ENCODE peak calls at places on chromosomes 13 and 19, in eight cellular contexts. Q is neural progenitor cell, J is ascending aorta, L is AG10803, U is brain microvascular endothelial cell, B is heart right ventricle, O is cardiac fibroblast, G is RWPE2. S is an unnamed sample.
A peak's percentile ranks its signal among the peaks of the same experiment; 100 is the strongest.

GRCh38 chr13:78201411-78201810 is 282.8 kb upstream of the EDNRB start:
- DNase-seq in Q (no peak), O (no peak), L (no peak), J (no peak), G (no peak), B (no peak), U (no peak), S (no peak)

GRCh38 chr19:14542721-14543328 is 13.4 kb downstream of the TECR start:
- DNase-seq in G (no peak), B (peak; percentile 41), L (peak; percentile 67), O (peak; percentile 66), J (no peak), Q (no peak), U (no peak), S (no peak)

GRCh38 chr13:23347601-23348000 is 85.9 kb downstream of the SACS start:
- DNase-seq in L (no peak), Q (no peak), B (no peak), O (no peak), J (no peak), U (no peak), G (no peak), S (no peak)

GRCh38 chr13:77207943-77208342 is 119.0 kb downstream of the MYCBP2 start:
- DNase-seq in B (no peak), U (peak; percentile 26), J (no peak), L (peak; percentile 88), O (peak; percentile 29), G (no peak), Q (no peak), S (peak; percentile 37)

GRCh38 chr19:7505682-7506384 is 10.1 kb upstream of the ZNF358 start:
- DNase-seq in L (no peak), G (peak; percentile 83), J (no peak), B (no peak), O (no peak), U (no peak), Q (peak; percentile 63), S (no peak)

GRCh38 chr19:46896076-46896794 is 35.4 kb downstream of the ARHGAP35 start:
- DNase-seq in L (no peak), B (no peak), G (no peak), J (no peak), O (no peak), U (no peak), Q (no peak), S (no peak)

GRCh38 chr19:45451181-45451849 is 16.5 kb upstream of the FOSB start:
- DNase-seq in Q (no peak), J (peak; percentile 79), B (no peak), G (no peak), O (peak; percentile 69), L (peak; percentile 88), U (peak; percentile 86), S (no peak)

GRCh38 chr13:99843872-99844271 is 127.7 kb downstream of the ZIC5 start:
- DNase-seq in B (no peak), Q (no peak), L (no peak), G (no peak), U (no peak), O (no peak), J (no peak), S (no peak)

GRCh38 chr19:55688422-55689218 is 13.6 kb downstream of the EPN1 start:
- DNase-seq in L (no peak), O (no peak), G (peak; percentile 64), U (no peak), J (no peak), Q (no peak), B (no peak), S (no peak)

GRCh38 chr13:25478186-25478585 is 106.4 kb downstream of the ATP8A2 start:
- DNase-seq in J (no peak), B (no peak), L (no peak), U (no peak), G (no peak), Q (peak; percentile 70), O (no peak), S (no peak)

GRCh38 chr13:106533101-106533939 is 2.1 kb downstream of the EFNB2 start:
- DNase-seq in Q (peak; percentile 93), L (peak; percentile 78), U (peak; percentile 81), J (peak; percentile 88), B (peak; percentile 84), O (peak; percentile 88), G (peak; percentile 73), S (no peak)

GRCh38 chr19:824885-825284 is 2.8 kb upstream of the AZU1 start:
- DNase-seq in Q (no peak), G (no peak), O (no peak), U (no peak), B (no peak), J (no peak), L (no peak), S (no peak)

GRCh38 chr19:825897-826640 is 1.6 kb upstream of the AZU1 start:
- DNase-seq in J (no peak), U (no peak), B (no peak), L (no peak), G (no peak), Q (no peak), O (no peak), S (no peak)

GRCh38 chr19:821228-821975 is at the start of gene PLPPR3:
- DNase-seq in B (no peak), U (no peak), J (no peak), Q (peak; percentile 63), G (no peak), O (no peak), L (no peak), S (no peak)

GRCh38 chr19:823565-824121 is 1.9 kb upstream of the PLPPR3 start:
- DNase-seq in O (no peak), U (no peak), J (no peak), L (no peak), Q (peak; percentile 45), B (no peak), G (no peak), S (no peak)

DNA sequence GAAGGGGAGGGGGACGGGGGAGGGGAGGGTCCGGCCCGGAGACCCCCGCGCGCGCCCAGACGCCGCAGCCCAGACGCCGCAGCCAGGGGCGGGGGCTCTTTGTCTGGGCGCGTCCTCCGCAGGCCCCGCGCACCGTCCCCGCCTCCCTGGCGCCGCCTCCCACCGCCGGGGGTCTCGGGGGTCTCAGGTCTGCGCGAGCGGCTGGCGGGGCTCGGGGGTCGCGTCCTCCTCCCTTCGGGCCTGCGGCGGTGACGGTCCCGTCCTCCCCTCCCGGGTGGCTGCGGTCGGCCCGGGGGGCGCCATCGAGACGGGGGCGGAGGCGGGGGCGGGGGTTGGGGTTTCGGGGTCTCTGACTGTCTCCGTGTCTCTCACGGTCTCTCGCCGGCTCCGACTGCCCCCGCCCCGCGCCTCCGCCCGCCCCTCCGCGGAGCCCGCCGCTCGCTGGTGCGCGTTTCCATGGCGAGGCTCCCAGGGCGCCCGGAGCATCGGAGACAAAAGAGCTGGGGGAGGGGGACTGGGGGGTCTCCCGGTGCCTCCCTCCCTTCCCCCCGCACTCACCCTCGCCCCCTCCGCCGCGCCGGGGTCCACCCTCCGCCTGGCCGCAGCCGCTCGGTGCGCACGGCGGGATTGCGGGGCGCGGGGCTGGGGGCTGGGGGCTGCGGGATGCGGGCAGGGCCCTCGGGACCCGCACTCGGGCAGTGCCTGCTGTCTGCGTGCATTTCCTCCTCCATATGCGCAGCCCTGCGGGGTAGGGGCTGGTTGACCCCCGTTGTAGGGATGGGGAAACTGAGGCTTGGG is 420 bp upstream of the PLPPR3 start:
- DNase-seq in O (no peak), J (no peak), B (no peak), G (no peak), L (no peak), U (no peak), Q (peak; percentile 92), S (no peak)
- H3K4me3 ChIP-seq in O (no peak overlapping the region), J (peak overlapping the region; percentile 9), B (peak overlapping the region; percentile 51), G (no peak overlapping the region), L (no peak overlapping the region), U (no peak overlapping the region), Q (peak overlapping the region; percentile 99), S (peak overlapping the region; percentile 27)

DNA sequence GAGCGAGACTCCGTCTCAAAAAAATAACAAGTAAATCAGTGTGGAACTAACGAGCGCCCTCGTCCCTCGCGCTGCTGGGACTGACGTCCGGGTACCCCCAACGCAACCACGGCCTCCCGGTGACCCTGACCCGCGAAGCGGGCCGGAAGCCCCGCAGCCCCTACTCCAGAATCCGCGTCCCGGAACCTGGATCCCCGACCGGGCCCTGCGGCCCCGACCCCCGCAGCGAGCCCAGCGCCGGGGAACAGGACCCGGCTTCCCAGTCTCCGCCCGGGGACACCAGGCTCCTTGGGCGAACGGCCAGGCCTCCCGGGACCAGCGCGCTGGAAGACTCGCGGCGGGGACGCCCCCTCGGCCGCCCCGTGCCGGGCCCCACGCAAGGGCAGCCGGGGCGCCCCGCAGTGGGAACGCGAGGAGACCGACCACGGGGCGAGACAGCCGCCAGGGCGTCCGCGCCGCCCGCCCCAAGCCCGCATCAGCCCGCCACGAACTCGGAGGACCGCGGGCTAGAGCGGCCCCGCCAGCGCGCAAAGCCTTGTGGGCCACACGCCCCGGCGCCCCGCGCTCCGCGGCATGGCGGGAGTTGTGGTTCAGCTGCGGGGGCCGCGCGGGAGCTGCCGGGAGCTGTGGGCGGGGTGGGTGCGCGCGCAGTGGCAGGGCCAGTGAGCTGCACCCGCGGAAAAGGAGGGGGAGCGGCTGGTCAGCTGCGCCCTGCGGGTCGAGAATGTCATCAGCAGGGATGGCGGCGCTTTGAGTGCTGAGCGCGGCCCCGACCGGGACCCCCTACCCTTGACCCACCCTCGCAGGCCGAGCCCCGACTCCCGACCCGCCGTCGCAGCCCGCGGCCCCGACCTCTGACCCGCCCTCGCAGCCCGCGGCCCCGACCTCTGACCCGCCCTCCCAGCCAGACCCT is 7.5 kb upstream of the MADCAM1 start:
- DNase-seq in Q (peak; percentile 97), L (peak; percentile 95), O (peak; percentile 97), U (peak; percentile 75), B (peak; percentile 96), G (peak; percentile 92), J (peak; percentile 96), S (no peak)
- TF ChIP-seq CTCF in Q (peak; percentile 3), L (no peak), O (no peak), U (no peak), B (no peak), G (no peak), J (no peak), S (no peak)

DNA sequence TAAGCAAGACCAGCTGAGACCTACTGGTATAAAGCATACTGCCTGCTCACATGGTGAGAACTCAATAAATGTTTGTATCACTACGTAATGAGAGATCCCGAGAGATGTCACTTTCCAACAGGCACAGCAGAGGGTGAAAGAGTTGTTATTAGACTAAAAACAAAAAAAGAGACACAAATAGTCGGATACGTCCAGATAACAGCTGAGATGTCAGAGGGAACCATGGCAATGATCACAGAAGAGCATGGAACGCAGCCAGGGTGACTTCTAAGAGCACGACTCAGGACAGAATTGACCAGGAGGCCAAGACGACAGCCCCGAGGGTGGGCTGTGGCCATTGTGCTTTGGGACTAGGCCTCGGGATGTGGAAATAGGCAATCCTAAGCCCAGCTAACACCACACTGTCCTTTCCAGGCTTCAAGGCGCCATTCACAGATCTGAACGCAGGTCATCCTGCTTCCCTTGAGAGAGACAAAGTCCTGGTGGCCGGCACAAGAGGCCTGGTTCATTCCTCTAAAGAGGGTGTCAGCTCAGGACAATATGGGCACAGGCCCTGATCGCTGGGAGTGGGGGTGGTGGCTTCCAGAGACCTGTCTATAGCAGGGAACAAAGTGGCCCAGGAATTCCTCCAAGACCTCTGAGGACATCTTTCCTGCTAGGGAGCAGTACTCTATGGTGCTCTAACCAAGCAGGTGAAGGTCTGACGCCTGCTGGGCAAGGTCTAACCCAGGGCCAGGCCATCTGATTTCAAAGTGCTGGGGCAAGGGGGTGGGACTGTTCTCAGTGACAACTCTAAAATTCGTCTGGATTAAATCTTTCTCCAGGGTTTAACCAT is 3.2 kb downstream of the SH3GL1 start:
- DNase-seq in O (no peak), G (no peak), L (peak; percentile 21), J (no peak), Q (no peak), B (no peak), U (no peak), S (no peak)
- H3K4me3 ChIP-seq in O (peak overlapping the region; percentile 8), G (no peak overlapping the region), L (peak overlapping the region; percentile 3), J (no peak overlapping the region), Q (no peak overlapping the region), B (no peak overlapping the region), U (no peak overlapping the region), S (no peak overlapping the region)

GRCh38 chr19:11254662-11255061 is 7.7 kb downstream of the DOCK6 start:
- DNase-seq in L (no peak), G (no peak), U (no peak), J (no peak), O (no peak), B (no peak), Q (no peak), S (no peak)
- TF ChIP-seq CTCF in L (no peak), G (no peak), U (peak; percentile 34), J (no peak), O (no peak), B (peak; percentile 11), Q (no peak), S (no peak)